ENCODE peak calls at places on chromosomes 6 and 20, in five cellular contexts. J, S, X, M and Y are unnamed samples.

GRCh38 chr20:54000914-54001313 is 69.5 kb downstream of the BCAS1 start:
- DNase-seq in J (no peak), S (no peak), X (no peak), M (no peak), Y (no peak)

GRCh38 chr6:15535495-15536200 is 127.2 kb downstream of the DTNBP1 start:
- DNase-seq in J (no peak), X (no peak), M (no peak), S (peak; percentile 13), Y (no peak)

GRCh38 chr6:37137881-37138568 is 31.9 kb upstream of the PIM1 start:
- DNase-seq in X (no peak), J (no peak), S (no peak), M (no peak), Y (no peak)

GRCh38 chr20:63686492-63687321 is 9.7 kb upstream of the TNFRSF6B start:
- DNase-seq in X (no peak), J (peak; percentile 49), M (no peak), S (peak; percentile 73), Y (peak; percentile 70)

GRCh38 chr20:19699132-19699971 is 58.7 kb upstream of the RIN2 start:
- DNase-seq in X (no peak), J (no peak), M (peak; percentile 79), S (no peak), Y (no peak)

GRCh38 chr6:105835373-105835772 is 250.8 kb upstream of the PRDM1 start:
- DNase-seq in X (no peak), M (peak; percentile 86), S (no peak), J (peak; percentile 57), Y (peak; percentile 26)

GRCh38 chr20:8094415-8094818 is 37.6 kb upstream of the PLCB1 start:
- DNase-seq in J (no peak), M (peak; percentile 24), S (peak; percentile 56), X (peak; percentile 57), Y (no peak)

GRCh38 chr20:47278907-47279348 is 77.6 kb downstream of the ZMYND8 start:
- DNase-seq in M (no peak), J (no peak), X (no peak), S (no peak), Y (no peak)

GRCh38 chr6:53986721-53987526 is 124.3 kb upstream of the MLIP start:
- DNase-seq in M (peak; percentile 63), S (no peak), J (peak; percentile 18), X (no peak), Y (no peak)

GRCh38 chr20:16147916-16148315 is 425.3 kb downstream of the KIF16B start:
- DNase-seq in J (no peak), S (no peak), X (no peak), M (no peak), Y (no peak)

GRCh38 chr20:47032969-47033578 is 138.4 kb downstream of the EYA2 start:
- DNase-seq in S (no peak), M (no peak), X (peak; percentile 92), J (no peak), Y (no peak)

GRCh38 chr20:63011798-63012197 is 5.0 kb upstream of the BHLHE23 start:
- DNase-seq in J (no peak), X (no peak), S (no peak), M (no peak), Y (no peak)

GRCh38 chr20:15654208-15654649 is 919.0 kb downstream of the KIF16B start:
- DNase-seq in M (peak; percentile 92), J (peak; percentile 75), S (peak; percentile 39), X (peak; percentile 52), Y (peak; percentile 14)

GRCh38 chr6:40719671-40720374 is 132.7 kb upstream of the LRFN2 start:
- DNase-seq in J (peak; percentile 31), X (no peak), S (no peak), M (peak; percentile 72), Y (peak; percentile 7)

GRCh38 chr6:116515141-116515540 is 3.7 kb downstream of the CALHM5 start:
- DNase-seq in M (no peak), J (no peak), S (no peak), X (no peak), Y (no peak)

GRCh38 chr6:45566882-45567281 is 189.1 kb upstream of the SUPT3H start:
- DNase-seq in J (peak; percentile 46), S (peak; percentile 42), M (peak; percentile 96), X (no peak), Y (no peak)

GRCh38 chr6:137202078-137202477 is 17.1 kb downstream of the IFNGR1 start:
- DNase-seq in X (no peak), J (peak; percentile 12), S (no peak), M (no peak), Y (peak; percentile 19)

GRCh38 chr6:31768717-31769257 is 6.3 kb downstream of the SAPCD1 start:
- DNase-seq in M (no peak), X (no peak), S (no peak), J (no peak), Y (no peak)

GRCh38 chr6:33980176-33980805 is 165.6 kb downstream of the GRM4 start:
- DNase-seq in M (no peak), S (no peak), J (no peak), X (peak; percentile 41), Y (no peak)

GRCh38 chr6:158742988-158743651 is 76.0 kb downstream of the EZR start:
- DNase-seq in M (no peak), X (no peak), J (no peak), S (no peak), Y (no peak)

GRCh38 chr6:160733045-160733646 is 31.1 kb downstream of the PLG start:
- DNase-seq in M (peak; percentile 76), S (peak; percentile 39), X (no peak), J (peak; percentile 67), Y (peak; percentile 47)

GRCh38 chr6:139323511-139324445 is 32.0 kb upstream of the TXLNB start:
- DNase-seq in J (no peak), M (peak; percentile 91), X (peak; percentile 56), S (peak; percentile 82), Y (peak; percentile 91)

GRCh38 chr6:30357678-30358339 is 12.9 kb downstream of the RPP21 start:
- DNase-seq in S (peak; percentile 20), J (peak; percentile 77), M (peak; percentile 94), X (no peak), Y (peak; percentile 74)

GRCh38 chr6:79233611-79234149 is 802 bp downstream of the HMGN3 start:
- DNase-seq in J (peak; percentile 94), M (peak; percentile 95), S (peak; percentile 83), X (peak; percentile 94), Y (peak; percentile 82)

GRCh38 chr6:163180874-163181541 is 233.5 kb upstream of the QKI start:
- DNase-seq in S (peak; percentile 66), M (peak; percentile 95), J (peak; percentile 89), X (peak; percentile 93), Y (peak; percentile 35)

GRCh38 chr6:166862287-166862977 is 93.9 kb downstream of the RNASET2 start:
- DNase-seq in M (peak; percentile 80), J (peak; percentile 70), S (no peak), X (no peak), Y (peak; percentile 26)

GRCh38 chr6:143222758-143223334 is 162.2 kb downstream of the AIG1 start:
- DNase-seq in J (no peak), X (no peak), S (no peak), M (no peak), Y (no peak)